ENCODE peak calls at places on chromosome 20, in nine cellular contexts. One of them, this sample, is unnamed.

GRCh38 chr20:5509803-5510202 is 193.0 kb upstream of the PROKR2 start:
- DNase-seq in prostate gland: no peak
- DNase-seq in body of pancreas: no peak
- DNase-seq in stomach: no peak
- DNase-seq in adrenal gland: no peak
- DNase-seq in A549: no peak
- DNase-seq in GM12878: no peak
- DNase-seq in suprapubic skin: no peak
- DNase-seq in spleen: no peak
- DNase-seq in this sample: no peak

GRCh38 chr20:14148042-14148441 is 152.7 kb downstream of the MACROD2 start:
- DNase-seq in A549: no peak
- DNase-seq in stomach: no peak
- DNase-seq in prostate gland: no peak
- DNase-seq in adrenal gland: no peak
- DNase-seq in body of pancreas: no peak
- DNase-seq in suprapubic skin: no peak
- DNase-seq in GM12878: no peak
- DNase-seq in spleen: no peak
- DNase-seq in this sample: no peak

GRCh38 chr20:33709398-33709797 is 10.7 kb downstream of the PXMP4 start:
- DNase-seq in adrenal gland: peak
- DNase-seq in GM12878: no peak
- DNase-seq in spleen: no peak
- DNase-seq in stomach: no peak
- DNase-seq in suprapubic skin: no peak
- DNase-seq in body of pancreas: no peak
- DNase-seq in A549: no peak
- DNase-seq in prostate gland: no peak
- DNase-seq in this sample: no peak

GRCh38 chr20:53262294-53262840 is 290.2 kb downstream of the TSHZ2 start:
- DNase-seq in suprapubic skin: no peak
- DNase-seq in adrenal gland: no peak
- DNase-seq in body of pancreas: no peak
- DNase-seq in A549: no peak
- DNase-seq in GM12878: no peak
- DNase-seq in stomach: no peak
- DNase-seq in prostate gland: no peak
- DNase-seq in spleen: no peak
- DNase-seq in this sample: no peak

GRCh38 chr20:48606841-48607543 is 220.8 kb downstream of the PREX1 start:
- DNase-seq in body of pancreas: no peak
- DNase-seq in prostate gland: no peak
- DNase-seq in suprapubic skin: peak
- DNase-seq in adrenal gland: peak
- DNase-seq in spleen: no peak
- DNase-seq in A549: no peak
- DNase-seq in GM12878: no peak
- DNase-seq in stomach: no peak
- DNase-seq in this sample: peak

GRCh38 chr20:6122873-6123649 is at the start of gene FERMT1:
- DNase-seq in prostate gland: peak
- DNase-seq in stomach: peak
- DNase-seq in adrenal gland: peak
- DNase-seq in A549: peak
- DNase-seq in body of pancreas: peak
- DNase-seq in suprapubic skin: no peak
- DNase-seq in spleen: no peak
- DNase-seq in GM12878: no peak
- DNase-seq in this sample: peak

GRCh38 chr20:32731882-32732266 is 11.4 kb downstream of the COMMD7 start:
- DNase-seq in spleen: no peak
- DNase-seq in GM12878: no peak
- DNase-seq in adrenal gland: peak
- DNase-seq in stomach: no peak
- DNase-seq in prostate gland: no peak
- DNase-seq in suprapubic skin: no peak
- DNase-seq in body of pancreas: no peak
- DNase-seq in A549: peak
- DNase-seq in this sample: no peak

GRCh38 chr20:3646067-3646440 is 17.1 kb downstream of the GFRA4 start:
- DNase-seq in A549: no peak
- DNase-seq in stomach: no peak
- DNase-seq in suprapubic skin: no peak
- DNase-seq in prostate gland: no peak
- DNase-seq in GM12878: no peak
- DNase-seq in adrenal gland: no peak
- DNase-seq in body of pancreas: no peak
- DNase-seq in spleen: no peak
- DNase-seq in this sample: no peak

GRCh38 chr20:33250666-33251065 is 14.9 kb downstream of the BPIFA1 start:
- DNase-seq in stomach: no peak
- DNase-seq in GM12878: no peak
- DNase-seq in A549: no peak
- DNase-seq in prostate gland: no peak
- DNase-seq in adrenal gland: no peak
- DNase-seq in body of pancreas: no peak
- DNase-seq in suprapubic skin: no peak
- DNase-seq in spleen: no peak
- DNase-seq in this sample: no peak

GRCh38 chr20:52312131-52312729 is 120.7 kb upstream of the ZFP64 start:
- DNase-seq in spleen: no peak
- DNase-seq in suprapubic skin: no peak
- DNase-seq in adrenal gland: peak
- DNase-seq in GM12878: peak
- DNase-seq in prostate gland: peak
- DNase-seq in body of pancreas: peak
- DNase-seq in A549: peak
- DNase-seq in stomach: peak
- DNase-seq in this sample: peak

GRCh38 chr20:32536861-32537656 is 48.1 kb downstream of the NOL4L start:
- DNase-seq in A549: no peak
- DNase-seq in body of pancreas: peak
- DNase-seq in spleen: peak
- DNase-seq in GM12878: no peak
- DNase-seq in suprapubic skin: no peak
- DNase-seq in prostate gland: no peak
- DNase-seq in stomach: peak
- DNase-seq in adrenal gland: no peak
- DNase-seq in this sample: no peak

GRCh38 chr20:11918280-11918952 is 723 bp downstream of the BTBD3 start:
- DNase-seq in suprapubic skin: no peak
- DNase-seq in GM12878: no peak
- DNase-seq in A549: no peak
- DNase-seq in body of pancreas: no peak
- DNase-seq in prostate gland: no peak
- DNase-seq in spleen: no peak
- DNase-seq in adrenal gland: no peak
- DNase-seq in stomach: no peak
- DNase-seq in this sample: no peak
- H3K27ac ChIP-seq in suprapubic skin: peak
- H3K27ac ChIP-seq in GM12878: no peak
- H3K27ac ChIP-seq in A549: no peak
- H3K27ac ChIP-seq in body of pancreas: peak
- H3K27ac ChIP-seq in prostate gland: peak
- H3K27ac ChIP-seq in spleen: peak
- H3K27ac ChIP-seq in adrenal gland: peak
- H3K27ac ChIP-seq in stomach: peak
- H3K27ac ChIP-seq in this sample: peak

GRCh38 chr20:44180814-44181213 is 6.2 kb downstream of the JPH2 start:
- DNase-seq in adrenal gland: no peak
- DNase-seq in suprapubic skin: no peak
- DNase-seq in spleen: no peak
- DNase-seq in body of pancreas: no peak
- DNase-seq in GM12878: no peak
- DNase-seq in A549: no peak
- DNase-seq in prostate gland: no peak
- DNase-seq in stomach: no peak
- DNase-seq in this sample: no peak

GRCh38 chr20:44182863-44183262 is 4.1 kb downstream of the JPH2 start:
- DNase-seq in adrenal gland: no peak
- DNase-seq in A549: no peak
- DNase-seq in prostate gland: no peak
- DNase-seq in spleen: no peak
- DNase-seq in body of pancreas: no peak
- DNase-seq in GM12878: no peak
- DNase-seq in suprapubic skin: no peak
- DNase-seq in stomach: no peak
- DNase-seq in this sample: no peak

GRCh38 chr20:44181611-44182010 is 5.4 kb downstream of the JPH2 start:
- DNase-seq in body of pancreas: no peak
- DNase-seq in suprapubic skin: peak
- DNase-seq in GM12878: no peak
- DNase-seq in prostate gland: no peak
- DNase-seq in spleen: no peak
- DNase-seq in stomach: no peak
- DNase-seq in adrenal gland: no peak
- DNase-seq in A549: no peak
- DNase-seq in this sample: no peak

GRCh38 chr20:44183282-44183681 is 3.7 kb downstream of the JPH2 start:
- DNase-seq in GM12878: no peak
- DNase-seq in adrenal gland: no peak
- DNase-seq in stomach: no peak
- DNase-seq in suprapubic skin: no peak
- DNase-seq in A549: no peak
- DNase-seq in prostate gland: no peak
- DNase-seq in spleen: no peak
- DNase-seq in body of pancreas: no peak
- DNase-seq in this sample: no peak

GRCh38 chr20:44182135-44182765 is 4.7 kb downstream of the JPH2 start:
- DNase-seq in spleen: no peak
- DNase-seq in stomach: no peak
- DNase-seq in adrenal gland: no peak
- DNase-seq in body of pancreas: no peak
- DNase-seq in prostate gland: no peak
- DNase-seq in A549: no peak
- DNase-seq in GM12878: no peak
- DNase-seq in suprapubic skin: peak
- DNase-seq in this sample: no peak
- H3K4me3 ChIP-seq in spleen: no peak
- H3K4me3 ChIP-seq in stomach: peak
- H3K4me3 ChIP-seq in adrenal gland: no peak
- H3K4me3 ChIP-seq in body of pancreas: no peak
- H3K4me3 ChIP-seq in prostate gland: no peak
- H3K4me3 ChIP-seq in A549: no peak
- H3K4me3 ChIP-seq in GM12878: no peak
- H3K4me3 ChIP-seq in suprapubic skin: no peak
- H3K4me3 ChIP-seq in this sample: peak

GRCh38 chr20:19583532-19584175 is 174.4 kb upstream of the RIN2 start:
- DNase-seq in body of pancreas: peak
- DNase-seq in stomach: peak
- DNase-seq in prostate gland: peak
- DNase-seq in suprapubic skin: peak
- DNase-seq in GM12878: no peak
- DNase-seq in adrenal gland: peak
- DNase-seq in A549: peak
- DNase-seq in spleen: peak
- DNase-seq in this sample: peak

GRCh38 chr20:19572031-19572430 is 186.0 kb upstream of the RIN2 start:
- DNase-seq in A549: no peak
- DNase-seq in suprapubic skin: no peak
- DNase-seq in prostate gland: no peak
- DNase-seq in spleen: no peak
- DNase-seq in body of pancreas: no peak
- DNase-seq in GM12878: no peak
- DNase-seq in adrenal gland: no peak
- DNase-seq in stomach: no peak
- DNase-seq in this sample: no peak

GRCh38 chr20:19582782-19583181 is 175.3 kb upstream of the RIN2 start:
- DNase-seq in spleen: no peak
- DNase-seq in adrenal gland: no peak
- DNase-seq in prostate gland: no peak
- DNase-seq in suprapubic skin: peak
- DNase-seq in A549: no peak
- DNase-seq in stomach: no peak
- DNase-seq in GM12878: no peak
- DNase-seq in body of pancreas: no peak
- DNase-seq in this sample: no peak

DNA sequence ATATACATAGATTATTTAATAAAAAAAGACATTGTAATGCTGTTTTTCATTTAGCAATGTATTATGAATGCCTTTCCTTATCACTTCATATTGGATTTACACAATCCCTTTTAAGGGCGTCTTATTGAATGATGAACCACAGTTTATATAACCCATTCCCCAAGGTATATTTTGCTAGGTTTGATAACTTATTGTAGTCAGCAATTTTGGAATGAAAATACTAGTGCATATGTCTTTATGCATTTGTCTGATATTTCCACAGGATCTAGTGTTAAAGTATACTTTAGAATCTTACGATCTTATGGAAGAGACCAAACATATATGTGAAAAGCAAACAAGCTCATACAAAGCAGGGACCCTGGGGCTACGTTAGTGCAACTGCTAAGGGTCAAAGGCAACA is 180.4 kb upstream of the RIN2 start:
- DNase-seq in A549: no peak
- DNase-seq in suprapubic skin: no peak
- DNase-seq in stomach: no peak
- DNase-seq in body of pancreas: no peak
- DNase-seq in GM12878: no peak
- DNase-seq in prostate gland: no peak
- DNase-seq in spleen: no peak
- DNase-seq in adrenal gland: no peak
- DNase-seq in this sample: no peak
- TF ChIP-seq POLR2A in A549: no peak
- TF ChIP-seq POLR2A in suprapubic skin: no peak
- TF ChIP-seq POLR2A in stomach: no peak
- TF ChIP-seq POLR2A in body of pancreas: no peak
- TF ChIP-seq POLR2A in GM12878: no peak
- TF ChIP-seq POLR2A in prostate gland: no peak
- TF ChIP-seq POLR2A in spleen: no peak
- TF ChIP-seq POLR2A in adrenal gland: no peak
- TF ChIP-seq POLR2A in this sample: no peak

GRCh38 chr20:36773123-36773547 is 428 bp downstream of the DSN1 start:
- DNase-seq in suprapubic skin: no peak
- DNase-seq in spleen: no peak
- DNase-seq in A549: no peak
- DNase-seq in prostate gland: no peak
- DNase-seq in body of pancreas: no peak
- DNase-seq in stomach: no peak
- DNase-seq in GM12878: no peak
- DNase-seq in adrenal gland: no peak
- DNase-seq in this sample: no peak

GRCh38 chr20:36777152-36777551 is 3.6 kb upstream of the DSN1 start:
- DNase-seq in adrenal gland: no peak
- DNase-seq in stomach: no peak
- DNase-seq in body of pancreas: no peak
- DNase-seq in prostate gland: no peak
- DNase-seq in A549: no peak
- DNase-seq in GM12878: no peak
- DNase-seq in suprapubic skin: no peak
- DNase-seq in spleen: peak
- DNase-seq in this sample: no peak

GRCh38 chr20:36775826-36776225 is 2.3 kb upstream of the DSN1 start:
- DNase-seq in suprapubic skin: no peak
- DNase-seq in adrenal gland: no peak
- DNase-seq in body of pancreas: no peak
- DNase-seq in spleen: no peak
- DNase-seq in stomach: no peak
- DNase-seq in prostate gland: no peak
- DNase-seq in GM12878: no peak
- DNase-seq in A549: no peak
- DNase-seq in this sample: no peak

GRCh38 chr20:36773548-36774242 is at the start of gene DSN1:
- DNase-seq in suprapubic skin: peak
- DNase-seq in spleen: peak
- DNase-seq in prostate gland: peak
- DNase-seq in GM12878: peak
- DNase-seq in adrenal gland: peak
- DNase-seq in body of pancreas: peak
- DNase-seq in A549: peak
- DNase-seq in stomach: peak
- DNase-seq in this sample: peak

GRCh38 chr20:36775196-36775595 is 1.6 kb upstream of the DSN1 start:
- DNase-seq in spleen: no peak
- DNase-seq in stomach: no peak
- DNase-seq in A549: no peak
- DNase-seq in body of pancreas: no peak
- DNase-seq in prostate gland: peak
- DNase-seq in adrenal gland: no peak
- DNase-seq in suprapubic skin: no peak
- DNase-seq in GM12878: no peak
- DNase-seq in this sample: no peak
- H3K27ac ChIP-seq in spleen: no peak
- H3K27ac ChIP-seq in stomach: peak
- H3K27ac ChIP-seq in A549: no peak
- H3K27ac ChIP-seq in body of pancreas: no peak
- H3K27ac ChIP-seq in prostate gland: peak
- H3K27ac ChIP-seq in adrenal gland: peak
- H3K27ac ChIP-seq in suprapubic skin: peak
- H3K27ac ChIP-seq in GM12878: no peak
- H3K27ac ChIP-seq in this sample: peak

This sample was measured in breast epithelium.